ENCODE peak calls at places on chromosome 17, in five cellular contexts. One of them, this sample, is unnamed.

GRCh38 chr17:50153650-50154575 is 3.4 kb upstream of the PPP1R9B start:
- DNase-seq in endothelial cell: no peak
- DNase-seq in GM12864: no peak
- DNase-seq in activated CD4-positive, alpha-beta memory T cell treated with anti-CD3 and anti-CD28 coated beads, Interleukin-2, amount 10 ng/mL, durations not matched to agents 7 days and 5 days: no peak
- DNase-seq in NCI-H345: no peak
- DNase-seq in this sample: no peak

GRCh38 chr17:7612294-7612640 is 2.4 kb downstream of the FXR2 start:
- DNase-seq in activated CD4-positive, alpha-beta memory T cell treated with anti-CD3 and anti-CD28 coated beads, Interleukin-2, amount 10 ng/mL, durations not matched to agents 7 days and 5 days: no peak
- DNase-seq in NCI-H345: no peak
- DNase-seq in GM12864: no peak
- DNase-seq in endothelial cell: no peak
- DNase-seq in this sample: no peak

GRCh38 chr17:49434821-49435581 is 20.3 kb upstream of the PHB1 start:
- DNase-seq in activated CD4-positive, alpha-beta memory T cell treated with anti-CD3 and anti-CD28 coated beads, Interleukin-2, amount 10 ng/mL, durations not matched to agents 7 days and 5 days: peak
- DNase-seq in GM12864: no peak
- DNase-seq in endothelial cell: peak
- DNase-seq in NCI-H345: peak
- DNase-seq in this sample: peak

GRCh38 chr17:72576289-72576759 is 455.5 kb downstream of the SOX9 start:
- DNase-seq in NCI-H345: no peak
- DNase-seq in activated CD4-positive, alpha-beta memory T cell treated with anti-CD3 and anti-CD28 coated beads, Interleukin-2, amount 10 ng/mL, durations not matched to agents 7 days and 5 days: no peak
- DNase-seq in GM12864: no peak
- DNase-seq in endothelial cell: no peak
- DNase-seq in this sample: no peak

GRCh38 chr17:31435581-31435980 is 44.1 kb downstream of the RAB11FIP4 start:
- DNase-seq in GM12864: no peak
- DNase-seq in NCI-H345: no peak
- DNase-seq in activated CD4-positive, alpha-beta memory T cell treated with anti-CD3 and anti-CD28 coated beads, Interleukin-2, amount 10 ng/mL, durations not matched to agents 7 days and 5 days: no peak
- DNase-seq in endothelial cell: no peak
- DNase-seq in this sample: no peak

GRCh38 chr17:3827124-3827773 is 18.8 kb downstream of the NCBP3 start:
- DNase-seq in GM12864: no peak
- DNase-seq in activated CD4-positive, alpha-beta memory T cell treated with anti-CD3 and anti-CD28 coated beads, Interleukin-2, amount 10 ng/mL, durations not matched to agents 7 days and 5 days: peak
- DNase-seq in NCI-H345: peak
- DNase-seq in endothelial cell: peak
- DNase-seq in this sample: no peak

GRCh38 chr17:41308918-41309359 is at the start of gene KRTAP16-1:
- DNase-seq in activated CD4-positive, alpha-beta memory T cell treated with anti-CD3 and anti-CD28 coated beads, Interleukin-2, amount 10 ng/mL, durations not matched to agents 7 days and 5 days: peak
- DNase-seq in NCI-H345: no peak
- DNase-seq in endothelial cell: no peak
- DNase-seq in GM12864: no peak
- DNase-seq in this sample: peak

GRCh38 chr17:81471804-81472456 is 40.7 kb downstream of the ACTG1 start:
- DNase-seq in GM12864: no peak
- DNase-seq in NCI-H345: peak
- DNase-seq in endothelial cell: no peak
- DNase-seq in activated CD4-positive, alpha-beta memory T cell treated with anti-CD3 and anti-CD28 coated beads, Interleukin-2, amount 10 ng/mL, durations not matched to agents 7 days and 5 days: no peak
- DNase-seq in this sample: no peak

GRCh38 chr17:61409301-61410099 is 9.9 kb downstream of the TBX2 start:
- DNase-seq in NCI-H345: peak
- DNase-seq in endothelial cell: peak
- DNase-seq in activated CD4-positive, alpha-beta memory T cell treated with anti-CD3 and anti-CD28 coated beads, Interleukin-2, amount 10 ng/mL, durations not matched to agents 7 days and 5 days: peak
- DNase-seq in GM12864: no peak
- DNase-seq in this sample: no peak

GRCh38 chr17:38333635-38334295 is 10.0 kb downstream of the GPR179 start:
- DNase-seq in GM12864: no peak
- DNase-seq in NCI-H345: peak
- DNase-seq in activated CD4-positive, alpha-beta memory T cell treated with anti-CD3 and anti-CD28 coated beads, Interleukin-2, amount 10 ng/mL, durations not matched to agents 7 days and 5 days: peak
- DNase-seq in endothelial cell: peak
- DNase-seq in this sample: no peak

GRCh38 chr17:68733241-68734176 is 132.3 kb upstream of the FAM20A start:
- DNase-seq in GM12864: no peak
- DNase-seq in endothelial cell: no peak
- DNase-seq in activated CD4-positive, alpha-beta memory T cell treated with anti-CD3 and anti-CD28 coated beads, Interleukin-2, amount 10 ng/mL, durations not matched to agents 7 days and 5 days: no peak
- DNase-seq in NCI-H345: no peak
- DNase-seq in this sample: no peak

GRCh38 chr17:41666336-41666680 is 22.4 kb upstream of the EIF1 start:
- DNase-seq in GM12864: peak
- DNase-seq in NCI-H345: peak
- DNase-seq in activated CD4-positive, alpha-beta memory T cell treated with anti-CD3 and anti-CD28 coated beads, Interleukin-2, amount 10 ng/mL, durations not matched to agents 7 days and 5 days: peak
- DNase-seq in endothelial cell: peak
- DNase-seq in this sample: peak

GRCh38 chr17:59496178-59496577 is 69.2 kb upstream of the DHX40 start:
- DNase-seq in activated CD4-positive, alpha-beta memory T cell treated with anti-CD3 and anti-CD28 coated beads, Interleukin-2, amount 10 ng/mL, durations not matched to agents 7 days and 5 days: no peak
- DNase-seq in endothelial cell: no peak
- DNase-seq in GM12864: no peak
- DNase-seq in NCI-H345: no peak
- DNase-seq in this sample: no peak

GRCh38 chr17:59329558-59330313 is 1.7 kb upstream of the YPEL2 start:
- DNase-seq in activated CD4-positive, alpha-beta memory T cell treated with anti-CD3 and anti-CD28 coated beads, Interleukin-2, amount 10 ng/mL, durations not matched to agents 7 days and 5 days: peak
- DNase-seq in NCI-H345: peak
- DNase-seq in endothelial cell: peak
- DNase-seq in GM12864: peak
- DNase-seq in this sample: peak

GRCh38 chr17:55454906-55455474 is 33.4 kb upstream of the MMD start:
- DNase-seq in GM12864: no peak
- DNase-seq in activated CD4-positive, alpha-beta memory T cell treated with anti-CD3 and anti-CD28 coated beads, Interleukin-2, amount 10 ng/mL, durations not matched to agents 7 days and 5 days: no peak
- DNase-seq in endothelial cell: no peak
- DNase-seq in NCI-H345: no peak
- DNase-seq in this sample: no peak

GRCh38 chr17:71118039-71118438 is 948.7 kb downstream of the KCNJ2 start:
- DNase-seq in activated CD4-positive, alpha-beta memory T cell treated with anti-CD3 and anti-CD28 coated beads, Interleukin-2, amount 10 ng/mL, durations not matched to agents 7 days and 5 days: no peak
- DNase-seq in endothelial cell: peak
- DNase-seq in GM12864: no peak
- DNase-seq in NCI-H345: peak
- DNase-seq in this sample: no peak

GRCh38 chr17:50361561-50362480 is 11.2 kb downstream of the MRPL27 start:
- DNase-seq in endothelial cell: peak
- DNase-seq in NCI-H345: peak
- DNase-seq in activated CD4-positive, alpha-beta memory T cell treated with anti-CD3 and anti-CD28 coated beads, Interleukin-2, amount 10 ng/mL, durations not matched to agents 7 days and 5 days: peak
- DNase-seq in GM12864: peak
- DNase-seq in this sample: peak

GRCh38 chr17:73616120-73616872 is 27.9 kb downstream of the SDK2 start:
- DNase-seq in NCI-H345: no peak
- DNase-seq in endothelial cell: no peak
- DNase-seq in activated CD4-positive, alpha-beta memory T cell treated with anti-CD3 and anti-CD28 coated beads, Interleukin-2, amount 10 ng/mL, durations not matched to agents 7 days and 5 days: no peak
- DNase-seq in GM12864: no peak
- DNase-seq in this sample: no peak

GRCh38 chr17:10631048-10631700 is 25.9 kb downstream of the MYH3 start:
- DNase-seq in GM12864: no peak
- DNase-seq in NCI-H345: no peak
- DNase-seq in endothelial cell: peak
- DNase-seq in activated CD4-positive, alpha-beta memory T cell treated with anti-CD3 and anti-CD28 coated beads, Interleukin-2, amount 10 ng/mL, durations not matched to agents 7 days and 5 days: peak
- DNase-seq in this sample: no peak

GRCh38 chr17:77558846-77559626 is 399.5 kb upstream of the TNRC6C start:
- DNase-seq in activated CD4-positive, alpha-beta memory T cell treated with anti-CD3 and anti-CD28 coated beads, Interleukin-2, amount 10 ng/mL, durations not matched to agents 7 days and 5 days: no peak
- DNase-seq in GM12864: no peak
- DNase-seq in NCI-H345: no peak
- DNase-seq in endothelial cell: no peak
- DNase-seq in this sample: no peak

GRCh38 chr17:77453613-77454559 is 313.1 kb downstream of the SEC14L1 start:
- DNase-seq in activated CD4-positive, alpha-beta memory T cell treated with anti-CD3 and anti-CD28 coated beads, Interleukin-2, amount 10 ng/mL, durations not matched to agents 7 days and 5 days: peak
- DNase-seq in endothelial cell: no peak
- DNase-seq in GM12864: no peak
- DNase-seq in NCI-H345: no peak
- DNase-seq in this sample: no peak

GRCh38 chr17:80941743-80942211 is 49.9 kb upstream of the CHMP6 start:
- DNase-seq in endothelial cell: no peak
- DNase-seq in NCI-H345: no peak
- DNase-seq in activated CD4-positive, alpha-beta memory T cell treated with anti-CD3 and anti-CD28 coated beads, Interleukin-2, amount 10 ng/mL, durations not matched to agents 7 days and 5 days: no peak
- DNase-seq in GM12864: no peak
- DNase-seq in this sample: no peak

GRCh38 chr17:10121971-10122707 is 76.3 kb downstream of the GAS7 start:
- DNase-seq in NCI-H345: no peak
- DNase-seq in endothelial cell: no peak
- DNase-seq in activated CD4-positive, alpha-beta memory T cell treated with anti-CD3 and anti-CD28 coated beads, Interleukin-2, amount 10 ng/mL, durations not matched to agents 7 days and 5 days: no peak
- DNase-seq in GM12864: no peak
- DNase-seq in this sample: no peak

GRCh38 chr17:49968380-49969133 is 433 bp upstream of the DLX4 start:
- DNase-seq in endothelial cell: peak
- DNase-seq in activated CD4-positive, alpha-beta memory T cell treated with anti-CD3 and anti-CD28 coated beads, Interleukin-2, amount 10 ng/mL, durations not matched to agents 7 days and 5 days: peak
- DNase-seq in NCI-H345: peak
- DNase-seq in GM12864: no peak
- DNase-seq in this sample: peak

GRCh38 chr17:49722066-49722465 is 14.3 kb upstream of the SLC35B1 start:
- DNase-seq in NCI-H345: no peak
- DNase-seq in endothelial cell: no peak
- DNase-seq in GM12864: no peak
- DNase-seq in activated CD4-positive, alpha-beta memory T cell treated with anti-CD3 and anti-CD28 coated beads, Interleukin-2, amount 10 ng/mL, durations not matched to agents 7 days and 5 days: no peak
- DNase-seq in this sample: no peak

GRCh38 chr17:50062323-50063243 is 6.7 kb downstream of the ITGA3 start:
- DNase-seq in NCI-H345: no peak
- DNase-seq in endothelial cell: no peak
- DNase-seq in activated CD4-positive, alpha-beta memory T cell treated with anti-CD3 and anti-CD28 coated beads, Interleukin-2, amount 10 ng/mL, durations not matched to agents 7 days and 5 days: no peak
- DNase-seq in GM12864: no peak
- DNase-seq in this sample: no peak

GRCh38 chr17:57135748-57136342 is 50.8 kb downstream of the AKAP1 start:
- DNase-seq in GM12864: no peak
- DNase-seq in NCI-H345: peak
- DNase-seq in activated CD4-positive, alpha-beta memory T cell treated with anti-CD3 and anti-CD28 coated beads, Interleukin-2, amount 10 ng/mL, durations not matched to agents 7 days and 5 days: no peak
- DNase-seq in endothelial cell: peak
- DNase-seq in this sample: no peak

GRCh38 chr17:4706121-4706520 is 2.2 kb upstream of the PELP1 start:
- DNase-seq in NCI-H345: no peak
- DNase-seq in activated CD4-positive, alpha-beta memory T cell treated with anti-CD3 and anti-CD28 coated beads, Interleukin-2, amount 10 ng/mL, durations not matched to agents 7 days and 5 days: no peak
- DNase-seq in endothelial cell: no peak
- DNase-seq in GM12864: no peak
- DNase-seq in this sample: no peak

GRCh38 chr17:82862758-82863645 is 23.2 kb upstream of the ZNF750 start:
- DNase-seq in endothelial cell: no peak
- DNase-seq in activated CD4-positive, alpha-beta memory T cell treated with anti-CD3 and anti-CD28 coated beads, Interleukin-2, amount 10 ng/mL, durations not matched to agents 7 days and 5 days: no peak
- DNase-seq in NCI-H345: no peak
- DNase-seq in GM12864: no peak
- DNase-seq in this sample: no peak

GRCh38 chr17:39822051-39822450 is 42.1 kb downstream of the IKZF3 start:
- DNase-seq in NCI-H345: no peak
- DNase-seq in endothelial cell: no peak
- DNase-seq in GM12864: no peak
- DNase-seq in activated CD4-positive, alpha-beta memory T cell treated with anti-CD3 and anti-CD28 coated beads, Interleukin-2, amount 10 ng/mL, durations not matched to agents 7 days and 5 days: no peak
- DNase-seq in this sample: no peak

GRCh38 chr17:39861235-39861634 is 2.9 kb downstream of the IKZF3 start:
- DNase-seq in endothelial cell: no peak
- DNase-seq in NCI-H345: no peak
- DNase-seq in activated CD4-positive, alpha-beta memory T cell treated with anti-CD3 and anti-CD28 coated beads, Interleukin-2, amount 10 ng/mL, durations not matched to agents 7 days and 5 days: no peak
- DNase-seq in GM12864: no peak
- DNase-seq in this sample: no peak

GRCh38 chr17:54992797-54993639 is 24.5 kb downstream of the STXBP4 start:
- DNase-seq in activated CD4-positive, alpha-beta memory T cell treated with anti-CD3 and anti-CD28 coated beads, Interleukin-2, amount 10 ng/mL, durations not matched to agents 7 days and 5 days: no peak
- DNase-seq in endothelial cell: no peak
- DNase-seq in GM12864: peak
- DNase-seq in NCI-H345: peak
- DNase-seq in this sample: no peak

GRCh38 chr17:28524476-28525415 is 18.6 kb downstream of the FOXN1 start:
- DNase-seq in endothelial cell: no peak
- DNase-seq in NCI-H345: no peak
- DNase-seq in activated CD4-positive, alpha-beta memory T cell treated with anti-CD3 and anti-CD28 coated beads, Interleukin-2, amount 10 ng/mL, durations not matched to agents 7 days and 5 days: no peak
- DNase-seq in GM12864: no peak
- DNase-seq in this sample: no peak

GRCh38 chr17:10197362-10197720 is 1.1 kb downstream of the GAS7 start:
- DNase-seq in NCI-H345: no peak
- DNase-seq in activated CD4-positive, alpha-beta memory T cell treated with anti-CD3 and anti-CD28 coated beads, Interleukin-2, amount 10 ng/mL, durations not matched to agents 7 days and 5 days: no peak
- DNase-seq in endothelial cell: no peak
- DNase-seq in GM12864: no peak
- DNase-seq in this sample: no peak

GRCh38 chr17:22286337-22287041 is 594.2 kb downstream of the KCNJ18 start:
- DNase-seq in NCI-H345: no peak
- DNase-seq in GM12864: no peak
- DNase-seq in activated CD4-positive, alpha-beta memory T cell treated with anti-CD3 and anti-CD28 coated beads, Interleukin-2, amount 10 ng/mL, durations not matched to agents 7 days and 5 days: no peak
- DNase-seq in endothelial cell: no peak
- DNase-seq in this sample: no peak

GRCh38 chr17:7840441-7840840 is 6.4 kb downstream of the KDM6B start:
- DNase-seq in endothelial cell: no peak
- DNase-seq in GM12864: no peak
- DNase-seq in NCI-H345: no peak
- DNase-seq in activated CD4-positive, alpha-beta memory T cell treated with anti-CD3 and anti-CD28 coated beads, Interleukin-2, amount 10 ng/mL, durations not matched to agents 7 days and 5 days: no peak
- DNase-seq in this sample: no peak